ENCODE peak calls at places on chromosomes 11 and 22, in five cellular contexts. M, S, O, K and T are unnamed samples.

GRCh38 chr11:34792814-34793241 is 123.4 kb downstream of the APIP start:
- DNase-seq in S (no peak), O (no peak), K (peak; percentile 23), M (no peak), T (no peak)

GRCh38 chr11:102120006-102120405 is 9.8 kb downstream of the YAP1 start:
- DNase-seq in O (no peak), M (no peak), K (no peak), S (no peak), T (no peak)

GRCh38 chr11:1486054-1486825 is at the start of gene MOB2:
- DNase-seq in S (peak; percentile 90), O (peak; percentile 75), K (no peak), M (no peak), T (peak; percentile 58)

GRCh38 chr11:30908272-30908671 is 322.1 kb upstream of the MPPED2 start:
- DNase-seq in S (no peak), O (no peak), K (no peak), M (no peak), T (no peak)

GRCh38 chr11:131581006-131581405 is 210.6 kb downstream of the NTM start:
- DNase-seq in K (no peak), O (no peak), M (no peak), S (no peak), T (no peak)

GRCh38 chr11:132872223-132872622 is 660.1 kb downstream of the OPCML start:
- DNase-seq in S (no peak), K (no peak), M (no peak), O (no peak), T (no peak)

GRCh38 chr11:88520391-88520790 is 182.9 kb upstream of the CTSC start:
- DNase-seq in K (no peak), O (no peak), S (no peak), M (no peak), T (no peak)

GRCh38 chr11:26070981-26071380 is 260.9 kb upstream of the ANO3 start:
- DNase-seq in O (no peak), K (no peak), M (no peak), S (no peak), T (no peak)

GRCh38 chr22:28867191-28867590 is 16.2 kb upstream of the ZNRF3 start:
- DNase-seq in M (no peak), K (peak; percentile 31), S (no peak), O (no peak), T (no peak)

GRCh38 chr11:118757881-118758399 is 33.0 kb downstream of the DDX6 start:
- DNase-seq in K (no peak), M (no peak), O (no peak), S (no peak), T (no peak)

GRCh38 chr11:8384199-8384821 is 120.6 kb upstream of the LMO1 start:
- DNase-seq in K (no peak), M (peak; percentile 74), S (no peak), O (peak; percentile 78), T (no peak)

GRCh38 chr22:19271856-19272535 is 19.5 kb downstream of the CLTCL1 start:
- DNase-seq in O (no peak), K (no peak), S (no peak), M (no peak), T (no peak)

GRCh38 chr22:11066458-11067285 is 4461.3 kb upstream of the OR11H1 start:
- DNase-seq in K (no peak), S (no peak), O (peak; percentile 72), M (no peak), T (no peak)

GRCh38 chr11:72783144-72783910 is 10.5 kb downstream of the STARD10 start:
- DNase-seq in S (no peak), M (no peak), O (no peak), K (no peak), T (no peak)

GRCh38 chr11:104594228-104594958 is 303.9 kb downstream of the CASP12 start:
- DNase-seq in S (no peak), M (no peak), K (no peak), O (no peak), T (no peak)

GRCh38 chr11:101612481-101612880 is 28.7 kb upstream of the TRPC6 start:
- DNase-seq in M (no peak), O (no peak), K (no peak), S (no peak), T (no peak)

GRCh38 chr11:2462092-2462985 is 17.5 kb downstream of the KCNQ1 start:
- DNase-seq in K (no peak), O (peak; percentile 55), S (no peak), M (no peak), T (no peak)

GRCh38 chr11:17277024-17277584 is 565 bp downstream of the NUCB2 start:
- DNase-seq in M (no peak), O (no peak), K (peak; percentile 59), S (no peak), T (no peak)

GRCh38 chr11:126450806-126451205 is 95.3 kb downstream of the ST3GAL4 start:
- DNase-seq in O (no peak), K (no peak), M (no peak), S (no peak), T (no peak)

GRCh38 chr11:103525069-103525468 is 415.8 kb downstream of the DYNC2H1 start:
- DNase-seq in M (no peak), S (no peak), O (no peak), K (no peak), T (no peak)

GRCh38 chr11:44043157-44043556 is 4.6 kb upstream of the ACCSL start:
- DNase-seq in O (no peak), K (no peak), M (no peak), S (no peak), T (no peak)

GRCh38 chr11:121723261-121723741 is 270.5 kb upstream of the SORL1-AS1 start:
- DNase-seq in M (peak; percentile 47), O (no peak), K (no peak), S (no peak), T (peak; percentile 46)

GRCh38 chr22:43404673-43405385 is 7.0 kb upstream of the MPPED1 start:
- DNase-seq in K (no peak), S (peak; percentile 74), O (no peak), M (no peak), T (no peak)

GRCh38 chr11:61334434-61335354 is 1.7 kb downstream of the TKFC start:
- DNase-seq in K (no peak), S (no peak), M (no peak), O (no peak), T (no peak)